ENCODE peak calls at places on chromosomes 3 and 15, in four cellular contexts. K, X, H and W are unnamed samples. For H3K36me3 and H3K4me1, the result is how much of the 10 kb centered on the place peaks cover.

GRCh38 chr15:89469331-89470107 is 26.9 kb downstream of the RHCG start:
- DNase-seq in K (no peak), X (no peak), H (no peak), W (no peak)

GRCh38 chr3:100561459-100562158 is 47.8 kb upstream of the ADGRG7 start:
- DNase-seq in K (peak), X (no peak), H (no peak), W (no peak)

GRCh38 chr3:47035645-47036044 is 56.2 kb downstream of the NBEAL2 start:
- DNase-seq in K (no peak), X (no peak), H (no peak), W (no peak)

GRCh38 chr3:40841131-40841530 is 316.4 kb downstream of the ZNF621 start:
- DNase-seq in K (no peak), X (no peak), H (no peak), W (no peak)

GRCh38 chr3:100169186-100169585 is 54.9 kb upstream of the FILIP1L start:
- DNase-seq in K (no peak), X (no peak), H (no peak), W (no peak)

GRCh38 chr15:90902656-90902995 is 476 bp upstream of the MAN2A2 start:
- DNase-seq in K (no peak), X (no peak), H (no peak), W (no peak)

GRCh38 chr3:187958432-187959003 is 195.4 kb upstream of the LPP start:
- DNase-seq in K (no peak), X (no peak), H (no peak), W (no peak)

GRCh38 chr15:37031198-37031597 is 69.2 kb downstream of the MEIS2 start:
- DNase-seq in K (peak), X (no peak), H (no peak), W (no peak)

GRCh38 chr15:74316116-74316515 is 51.3 kb downstream of the CYP11A1 start:
- DNase-seq in K (no peak), X (peak), H (peak), W (no peak)

GRCh38 chr3:100368421-100368820 is 32.5 kb downstream of the TOMM70 start:
- DNase-seq in K (no peak), X (no peak), H (no peak), W (no peak)

GRCh38 chr3:8210752-8211405 is 290.7 kb upstream of the LMCD1 start:
- DNase-seq in K (peak), X (no peak), H (no peak), W (no peak)

GRCh38 chr15:85789496-85789875 is 5.2 kb downstream of the KLHL25 start:
- DNase-seq in K (no peak), X (no peak), H (no peak), W (no peak)

DNA sequence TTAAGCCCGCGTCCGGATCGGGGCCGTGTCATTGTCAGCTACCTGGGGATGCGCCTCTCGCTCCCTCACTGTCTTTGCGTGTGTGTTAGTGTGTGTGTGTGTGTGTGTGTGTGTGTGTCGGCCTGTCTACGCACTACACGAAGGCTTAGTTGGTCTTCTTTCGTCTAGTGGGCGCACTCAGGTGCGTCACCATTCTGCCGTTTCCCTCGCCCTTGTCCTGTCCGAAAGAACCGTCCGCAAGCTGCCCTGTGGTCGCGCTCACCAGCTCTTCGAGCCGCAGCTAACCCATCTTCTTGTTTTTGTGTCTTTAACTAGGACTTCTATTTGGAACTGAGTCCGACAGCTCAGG is 650 bp upstream of the PAQR9 start:
- DNase-seq in K (peak), X (no peak), H (no peak), W (no peak)
- H3K4me3 ChIP-seq in K (peak), X (peak), H (peak), W (peak)

GRCh38 chr3:30684361-30684760 is 78.0 kb downstream of the TGFBR2 start:
- DNase-seq in K (no peak), X (no peak), H (no peak), W (no peak)

GRCh38 chr3:30682434-30683155 is 76.2 kb downstream of the TGFBR2 start:
- DNase-seq in K (peak), X (no peak), H (no peak), W (no peak)

GRCh38 chr3:30681276-30682211 is 75.1 kb downstream of the TGFBR2 start:
- DNase-seq in K (peak), X (peak), H (peak), W (no peak)

GRCh38 chr3:30685267-30685667 is 78.9 kb downstream of the TGFBR2 start:
- DNase-seq in K (no peak), X (no peak), H (no peak), W (no peak)

GRCh38 chr3:30683769-30684168 is 77.4 kb downstream of the TGFBR2 start:
- DNase-seq in K (no peak), X (no peak), H (no peak), W (no peak)
- H3K36me3 ChIP-seq in K (under half), X (under half), H (under half), W (half or more)

DNA sequence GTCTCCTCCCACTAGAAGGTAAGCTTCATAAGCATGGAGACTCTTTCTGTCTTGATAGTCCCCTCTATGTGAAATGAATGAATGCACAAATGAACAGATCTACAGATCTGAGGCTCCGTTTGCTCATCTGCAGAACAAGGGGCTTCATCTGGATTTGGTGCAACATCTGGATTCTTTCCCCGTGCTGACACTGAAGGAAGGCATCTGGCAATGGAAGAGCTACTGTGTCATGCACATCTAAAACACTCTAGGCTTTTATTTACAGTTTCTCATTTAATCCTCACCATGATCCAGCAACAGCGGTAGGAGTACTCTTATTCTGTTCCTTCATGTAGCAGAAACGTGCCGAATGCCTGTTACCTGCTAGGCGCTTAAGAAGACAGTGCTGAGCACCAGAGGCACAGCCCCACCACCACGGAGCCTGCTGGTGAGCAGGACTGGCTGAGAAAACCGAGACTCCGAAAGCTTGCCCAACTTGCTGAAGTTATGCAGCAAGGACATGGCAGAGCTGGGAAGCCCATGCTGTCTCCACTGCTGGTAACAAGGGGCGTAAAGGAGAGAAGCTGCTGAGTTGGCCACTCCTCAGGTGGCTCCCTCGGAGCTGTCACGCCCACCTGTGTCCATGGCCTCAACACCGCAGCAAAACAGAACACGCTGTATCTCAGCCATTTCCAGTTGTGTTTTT is 31.1 kb downstream of the LSM3 start:
- DNase-seq in K (no peak), X (no peak), H (no peak), W (no peak)
- H3K4me1 ChIP-seq in K (under half), X (under half), H (under half), W (under half)

GRCh38 chr3:149815728-149816127 is 2.7 kb downstream of the RNF13 start:
- DNase-seq in K (no peak), X (no peak), H (no peak), W (no peak)
- H3K4me3 ChIP-seq in K (no peak), X (peak), H (no peak), W (peak)

GRCh38 chr3:30661107-30661873 is 54.9 kb downstream of the TGFBR2 start:
- DNase-seq in K (no peak), X (no peak), H (no peak), W (no peak)
- H3K36me3 ChIP-seq in K (under half), X (under half), H (under half), W (half or more)

GRCh38 chr15:49456166-49456565 is 33.1 kb downstream of the FGF7 start:
- DNase-seq in K (no peak), X (no peak), H (no peak), W (no peak)
- H3K4me1 ChIP-seq in K (under half), X (under half), H (under half), W (under half)

GRCh38 chr3:50279255-50280016 is 549 bp downstream of the LSMEM2 start:
- DNase-seq in K (no peak), X (no peak), H (peak), W (no peak)
- H3K4me3 ChIP-seq in K (no peak), X (peak), H (no peak), W (no peak)